ENCODE peak calls at places on chromosomes 7 and 10, in six cellular contexts. T, R, S, H, B and D are unnamed samples.

GRCh38 chr10:116892873-116893685 is 43.8 kb downstream of the ENO4 start:
- DNase-seq in T (no peak), R (no peak), S (no peak), H (no peak), B (peak; percentile 37), D (no peak)

GRCh38 chr7:94400022-94400421 is 5.3 kb downstream of the COL1A2 start:
- DNase-seq in T (no peak), R (no peak), S (no peak), H (no peak), B (no peak), D (no peak)

GRCh38 chr7:140675726-140676125 is 3.0 kb downstream of the ADCK2 start:
- DNase-seq in T (no peak), R (no peak), S (no peak), H (no peak), B (no peak), D (no peak)

GRCh38 chr10:13705526-13706169 is 118.9 kb downstream of the PRPF18 start:
- DNase-seq in T (no peak), R (no peak), S (no peak), H (no peak), B (no peak), D (peak; percentile 97)

GRCh38 chr10:44334621-44335184 is 50.2 kb downstream of the CXCL12 start:
- DNase-seq in T (no peak), R (no peak), S (no peak), H (peak; percentile 89), B (no peak), D (no peak)

GRCh38 chr10:6647811-6648526 is 67.9 kb upstream of the PRKCQ start:
- DNase-seq in T (peak; percentile 36), R (peak; percentile 59), S (no peak), H (no peak), B (peak; percentile 73), D (peak; percentile 74)

GRCh38 chr7:4951903-4952636 is 6.9 kb downstream of the MMD2 start:
- DNase-seq in T (no peak), R (no peak), S (peak; percentile 13), H (peak; percentile 10), B (no peak), D (peak; percentile 48)

GRCh38 chr7:30920584-30921539 is 9.2 kb downstream of the AQP1 start:
- DNase-seq in T (no peak), R (no peak), S (no peak), H (peak; percentile 49), B (no peak), D (peak; percentile 61)

GRCh38 chr7:2520131-2520807 is 695 bp downstream of the LFNG start:
- DNase-seq in T (no peak), R (peak; percentile 79), S (no peak), H (no peak), B (peak; percentile 26), D (peak; percentile 55)

GRCh38 chr7:158282461-158283001 is 305.1 kb downstream of the PTPRN2 start:
- DNase-seq in T (no peak), R (no peak), S (no peak), H (no peak), B (no peak), D (no peak)

GRCh38 chr7:141328290-141328689 is 222.9 kb upstream of the AGK start:
- DNase-seq in T (no peak), R (no peak), S (no peak), H (no peak), B (no peak), D (no peak)

GRCh38 chr7:124101173-124101768 is 68.4 kb upstream of the TMEM229A start:
- DNase-seq in T (peak; percentile 14), R (peak; percentile 8), S (no peak), H (peak; percentile 10), B (peak; percentile 27), D (peak; percentile 55)

GRCh38 chr10:63465293-63466167 is at the start of gene JMJD1C:
- DNase-seq in T (peak; percentile 62), R (peak; percentile 67), S (no peak), H (peak; percentile 84), B (peak; percentile 77), D (peak; percentile 82)

GRCh38 chr10:100370976-100371706 is 24.1 kb downstream of the SCD start:
- DNase-seq in T (peak; percentile 91), R (peak; percentile 86), S (peak; percentile 34), H (peak; percentile 87), B (peak; percentile 53), D (peak; percentile 89)

GRCh38 chr7:70736715-70737460 is 395.1 kb upstream of the GALNT17 start:
- DNase-seq in T (no peak), R (peak; percentile 53), S (no peak), H (peak; percentile 89), B (no peak), D (no peak)

GRCh38 chr7:134546903-134547737 is 1.8 kb upstream of the AKR1B15 start:
- DNase-seq in T (peak; percentile 50), R (peak; percentile 90), S (peak; percentile 37), H (peak; percentile 62), B (peak; percentile 22), D (peak; percentile 77)

GRCh38 chr10:29757551-29758297 is 123.0 kb upstream of the SVIL start:
- DNase-seq in T (no peak), R (no peak), S (no peak), H (peak; percentile 68), B (no peak), D (no peak)

GRCh38 chr7:72467237-72467636 is 55.1 kb upstream of the CALN1 start:
- DNase-seq in T (no peak), R (no peak), S (no peak), H (no peak), B (no peak), D (no peak)

GRCh38 chr7:131383417-131383816 is 55.7 kb downstream of the MKLN1 start:
- DNase-seq in T (no peak), R (no peak), S (no peak), H (peak; percentile 40), B (no peak), D (no peak)

GRCh38 chr7:155557778-155558177 is 11.4 kb upstream of the CNPY1 start:
- DNase-seq in T (no peak), R (no peak), S (no peak), H (no peak), B (no peak), D (no peak)

GRCh38 chr10:121002586-121003205 is 151.5 kb downstream of the WDR11 start:
- DNase-seq in T (no peak), R (no peak), S (no peak), H (no peak), B (no peak), D (no peak)

DNA sequence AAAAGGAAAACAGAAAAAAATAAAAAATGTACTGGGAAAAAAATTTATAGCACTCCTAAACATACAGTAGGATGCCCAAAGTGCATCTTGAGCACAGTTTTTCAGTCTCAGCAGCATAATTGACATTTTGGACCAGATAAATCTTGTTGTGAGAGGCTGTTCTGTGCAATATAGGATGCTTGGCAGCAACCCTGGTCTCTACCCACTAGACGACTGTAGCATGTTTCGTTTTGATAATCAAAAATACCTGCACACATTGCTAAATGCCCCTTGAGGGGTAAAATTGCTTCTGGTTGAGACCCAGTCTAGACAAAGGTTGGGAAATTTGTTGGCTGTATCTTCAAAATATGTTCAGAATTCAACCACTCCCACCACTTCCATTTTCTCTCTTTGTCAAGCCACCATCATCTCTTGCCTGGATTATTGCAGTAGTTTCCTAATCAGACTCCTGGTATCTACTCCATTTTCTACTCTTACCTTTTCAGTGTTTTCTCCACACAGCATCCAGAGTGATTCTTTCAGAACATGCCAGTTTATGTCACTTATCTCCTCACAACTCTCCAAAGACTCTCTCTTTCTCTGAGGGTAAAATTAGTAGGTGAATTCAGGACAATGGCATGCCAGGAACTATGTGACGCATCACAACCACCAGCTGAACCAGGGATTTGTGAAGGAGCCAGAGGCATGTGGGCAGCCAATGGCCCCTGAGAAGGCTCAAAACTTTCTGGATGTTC is 91.4 kb downstream of the GPR85 start:
- DNase-seq in T (no peak), R (no peak), S (no peak), H (peak; percentile 73), B (no peak), D (no peak)
- TF ChIP-seq BHLHE40 in T (no peak), R (no peak), S (no peak), H (no peak), B (no peak), D (no peak)

GRCh38 chr10:107552963-107553362 is 388.5 kb upstream of the SORCS1 start:
- DNase-seq in T (no peak), R (no peak), S (no peak), H (no peak), B (no peak), D (no peak)

GRCh38 chr10:107554351-107554750 is 389.8 kb upstream of the SORCS1 start:
- DNase-seq in T (no peak), R (no peak), S (no peak), H (no peak), B (no peak), D (no peak)

GRCh38 chr10:107548301-107548700 is 383.8 kb upstream of the SORCS1 start:
- DNase-seq in T (no peak), R (no peak), S (no peak), H (no peak), B (no peak), D (no peak)

DNA sequence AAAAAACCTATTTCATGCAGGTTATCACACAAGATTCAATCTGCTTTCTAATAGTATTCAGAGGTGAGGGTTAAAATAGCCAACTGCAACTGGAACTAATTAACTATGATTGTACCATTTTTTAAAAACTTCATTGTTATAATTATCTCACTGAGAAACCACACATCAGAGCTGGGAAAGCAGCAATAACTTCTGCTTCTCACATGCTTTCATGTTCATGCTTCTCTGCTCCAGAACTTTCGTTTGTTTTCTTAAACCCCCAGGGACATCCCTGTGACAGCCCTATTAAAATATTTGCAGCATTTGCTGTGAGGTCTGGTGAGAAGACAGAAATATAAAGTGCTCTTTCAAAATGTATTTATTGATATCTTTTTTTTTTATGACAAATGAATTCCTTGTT is 389.0 kb upstream of the SORCS1 start:
- DNase-seq in T (no peak), R (no peak), S (peak; percentile 37), H (peak; percentile 7), B (no peak), D (no peak)
- TF ChIP-seq BHLHE40 in T (no peak), R (no peak), S (no peak), H (no peak), B (no peak), D (no peak)

DNA sequence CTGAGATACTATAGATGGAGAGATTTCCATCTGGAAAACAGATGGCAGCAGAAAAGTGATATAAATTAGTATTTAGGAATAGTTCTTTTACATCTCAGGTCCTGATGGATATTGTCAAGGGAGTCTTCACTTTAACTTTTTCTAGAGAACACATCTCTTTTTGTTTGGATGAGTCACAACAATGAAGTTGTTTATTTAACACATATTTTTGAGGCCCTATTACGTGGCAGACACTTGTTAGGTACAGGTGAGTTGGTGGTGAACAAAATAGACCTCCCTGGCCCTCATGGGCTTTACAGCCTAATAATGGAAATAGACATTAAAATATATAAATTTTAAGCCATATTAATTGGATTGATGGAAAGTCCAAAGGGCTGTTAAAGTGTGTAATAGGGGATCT is 168.3 kb downstream of the VTI1A start:
- DNase-seq in T (no peak), R (no peak), S (no peak), H (no peak), B (no peak), D (no peak)
- TF ChIP-seq BHLHE40 in T (no peak), R (no peak), S (no peak), H (no peak), B (no peak), D (no peak)

GRCh38 chr7:15963206-15963605 is 276.7 kb upstream of the MEOX2 start:
- DNase-seq in T (no peak), R (no peak), S (no peak), H (no peak), B (no peak), D (no peak)
- TF ChIP-seq BHLHE40 in T (no peak), R (no peak), S (no peak), H (no peak), B (no peak), D (no peak)